ENCODE peak calls at places on chromosomes 5 and 9, in five cellular contexts. One of them, this sample, is unnamed.
A peak's percentile ranks its signal among the peaks of the same experiment; 100 is the strongest.

GRCh38 chr9:121889990-121890563 is 203.0 kb downstream of the TTLL11 start:
- DNase-seq in sigmoid colon: no peak
- DNase-seq in spleen: no peak
- DNase-seq in esophagus squamous epithelium: no peak
- DNase-seq in transverse colon: no peak
- DNase-seq in this sample: no peak

GRCh38 chr5:175652741-175653663 is 4.9 kb upstream of the HRH2 start:
- DNase-seq in esophagus squamous epithelium: no peak
- DNase-seq in sigmoid colon: no peak
- DNase-seq in transverse colon: peak; percentile 15
- DNase-seq in spleen: no peak
- DNase-seq in this sample: peak; percentile 69

GRCh38 chr5:131384616-131385214 is 120.9 kb downstream of the CDC42SE2 start:
- DNase-seq in spleen: no peak
- DNase-seq in esophagus squamous epithelium: no peak
- DNase-seq in sigmoid colon: no peak
- DNase-seq in transverse colon: no peak
- DNase-seq in this sample: no peak

GRCh38 chr5:111775224-111775623 is 18.2 kb upstream of the NREP start:
- DNase-seq in spleen: no peak
- DNase-seq in esophagus squamous epithelium: no peak
- DNase-seq in transverse colon: no peak
- DNase-seq in sigmoid colon: no peak
- DNase-seq in this sample: no peak

GRCh38 chr9:77210116-77210515 is 32.8 kb downstream of the VPS13A start:
- DNase-seq in esophagus squamous epithelium: no peak
- DNase-seq in spleen: no peak
- DNase-seq in sigmoid colon: no peak
- DNase-seq in transverse colon: no peak
- DNase-seq in this sample: no peak

GRCh38 chr5:116942622-116943021 is 368.0 kb upstream of the SEMA6A start:
- DNase-seq in transverse colon: no peak
- DNase-seq in sigmoid colon: no peak
- DNase-seq in esophagus squamous epithelium: no peak
- DNase-seq in spleen: no peak
- DNase-seq in this sample: no peak

GRCh38 chr5:127909821-127910220 is 173.7 kb upstream of the SLC12A2 start:
- DNase-seq in esophagus squamous epithelium: no peak
- DNase-seq in sigmoid colon: no peak
- DNase-seq in spleen: no peak
- DNase-seq in transverse colon: no peak
- DNase-seq in this sample: no peak

GRCh38 chr5:30106596-30106995 is 1086.9 kb upstream of the CDH6 start:
- DNase-seq in spleen: no peak
- DNase-seq in transverse colon: no peak
- DNase-seq in sigmoid colon: no peak
- DNase-seq in esophagus squamous epithelium: no peak
- DNase-seq in this sample: no peak

GRCh38 chr5:34817558-34818351 is 21.2 kb upstream of the TTC23L start:
- DNase-seq in esophagus squamous epithelium: no peak
- DNase-seq in transverse colon: no peak
- DNase-seq in sigmoid colon: no peak
- DNase-seq in spleen: no peak
- DNase-seq in this sample: no peak

GRCh38 chr5:111197523-111197922 is 26.7 kb upstream of the CAMK4 start:
- DNase-seq in sigmoid colon: no peak
- DNase-seq in esophagus squamous epithelium: no peak
- DNase-seq in spleen: no peak
- DNase-seq in transverse colon: no peak
- DNase-seq in this sample: no peak

GRCh38 chr5:91384671-91385430 is 1.7 kb upstream of the ARRDC3 start:
- DNase-seq in sigmoid colon: no peak
- DNase-seq in transverse colon: peak; percentile 50
- DNase-seq in spleen: no peak
- DNase-seq in esophagus squamous epithelium: no peak
- DNase-seq in this sample: peak; percentile 57
- H3K4me3 ChIP-seq in sigmoid colon: no peak overlapping the region
- H3K4me3 ChIP-seq in transverse colon: peak overlapping the region; percentile 92
- H3K4me3 ChIP-seq in spleen: no peak overlapping the region
- H3K4me3 ChIP-seq in esophagus squamous epithelium: peak overlapping the region; percentile 84
- H3K4me3 ChIP-seq in this sample: no peak overlapping the region

DNA sequence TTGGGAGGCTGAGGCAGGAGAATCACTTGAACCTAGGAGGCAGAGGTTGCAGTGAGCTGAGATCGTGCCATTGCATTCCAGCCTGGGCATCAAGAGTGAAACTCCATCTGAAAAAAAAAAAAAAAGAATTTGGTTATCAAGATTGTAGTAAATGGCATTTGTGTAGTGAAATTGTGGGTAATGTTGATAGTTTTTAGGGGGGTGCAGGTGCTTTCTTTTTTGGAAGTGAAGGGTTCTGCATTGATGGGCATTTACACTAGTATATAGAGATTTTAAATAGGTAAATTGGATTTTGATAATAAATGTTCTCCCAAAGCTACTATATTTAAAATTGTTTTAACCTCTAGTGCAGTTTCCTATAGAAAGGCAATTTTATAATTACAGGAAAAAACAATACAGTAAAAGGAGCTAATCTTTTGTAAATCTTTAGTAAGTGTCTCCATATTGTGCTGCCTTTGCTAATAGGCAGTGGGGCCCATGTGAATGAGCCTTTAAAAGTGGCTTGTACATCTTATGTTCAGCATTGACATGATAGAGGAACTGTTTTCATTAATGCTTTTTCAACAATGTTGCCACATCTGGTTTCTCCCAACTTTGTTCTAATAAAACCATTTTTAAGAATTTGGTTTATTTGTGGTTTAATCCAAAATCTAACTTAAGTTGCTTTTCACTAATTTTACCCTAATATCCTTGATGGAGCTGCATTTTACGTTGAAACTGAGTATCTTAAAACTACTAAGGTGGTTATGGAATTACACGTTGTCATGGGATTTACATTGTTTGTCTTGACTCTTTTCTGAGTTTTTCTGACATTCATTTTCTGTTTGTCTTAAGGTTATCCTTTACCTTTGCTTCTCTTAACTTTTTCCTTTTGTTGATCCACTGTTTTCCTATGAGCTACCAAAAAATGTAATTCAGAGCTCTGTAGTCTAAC is 11.1 kb downstream of the MATR3 start:
- DNase-seq in esophagus squamous epithelium: no peak
- DNase-seq in transverse colon: no peak
- DNase-seq in spleen: no peak
- DNase-seq in sigmoid colon: no peak
- DNase-seq in this sample: no peak
- H3K4me1 ChIP-seq in esophagus squamous epithelium: peaks cover 100% of the 10 kb centered on the region
- H3K4me1 ChIP-seq in transverse colon: peaks cover 47% of the 10 kb centered on the region
- H3K4me1 ChIP-seq in spleen: peaks cover 100% of the 10 kb centered on the region
- H3K4me1 ChIP-seq in sigmoid colon: no peaks in the 10 kb centered on the region
- H3K4me1 ChIP-seq in this sample: peaks cover 8% of the 10 kb centered on the region

DNA sequence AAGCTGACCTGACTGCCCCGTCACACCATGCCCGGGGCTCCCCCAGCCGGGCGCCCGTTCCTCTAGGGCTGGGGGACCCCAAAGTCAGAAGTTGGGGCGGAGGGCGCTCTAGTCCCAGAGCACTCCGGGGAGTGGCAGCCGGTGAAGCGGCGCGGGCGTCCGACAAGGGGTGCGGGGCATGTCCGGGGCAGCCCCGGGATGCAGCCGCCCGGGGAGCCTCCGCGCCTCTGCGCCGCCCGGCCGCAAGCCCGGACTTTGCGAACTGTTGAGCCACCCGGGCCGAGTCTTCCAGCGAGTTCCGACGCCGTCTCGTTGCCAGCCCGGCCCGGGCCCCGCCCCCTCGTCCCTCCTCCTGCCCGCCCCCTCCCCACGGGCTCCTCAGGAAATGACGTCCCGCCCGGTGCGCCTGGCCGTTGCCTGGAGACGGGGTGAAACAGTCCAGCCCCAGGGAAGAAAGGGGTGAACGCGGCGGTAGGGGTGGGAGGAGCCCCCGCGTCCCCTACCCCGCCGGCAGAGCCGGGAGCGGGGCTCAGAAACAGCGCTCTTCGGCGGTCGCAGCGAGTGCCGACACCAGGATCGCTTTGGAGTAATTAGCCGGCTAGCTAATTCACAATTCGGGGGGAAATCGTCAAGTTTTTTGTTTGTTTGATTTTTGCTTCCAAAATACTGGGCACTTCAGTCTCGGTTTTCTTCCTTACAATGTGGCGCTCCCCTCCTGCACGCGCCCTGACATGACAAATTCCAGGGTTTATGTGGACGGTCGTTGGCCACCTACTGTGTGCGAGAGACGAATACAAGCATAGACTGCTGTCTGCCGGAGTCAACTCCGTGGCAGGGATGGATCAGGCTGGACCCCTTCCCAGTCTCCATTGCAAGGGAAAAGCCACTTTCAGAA is at the start of gene WHRN:
- DNase-seq in sigmoid colon: peak; percentile 98
- DNase-seq in esophagus squamous epithelium: peak; percentile 55
- DNase-seq in transverse colon: peak; percentile 95
- DNase-seq in spleen: peak; percentile 97
- DNase-seq in this sample: peak; percentile 95
- TF ChIP-seq POLR2A in sigmoid colon: peak; percentile 38
- TF ChIP-seq POLR2A in esophagus squamous epithelium: no peak
- TF ChIP-seq POLR2A in transverse colon: peak; percentile 68
- TF ChIP-seq POLR2A in spleen: no peak
- TF ChIP-seq POLR2A in this sample: peak; percentile 76

GRCh38 chr9:117080996-117081395 is 333.9 kb downstream of the ASTN2 start:
- DNase-seq in sigmoid colon: no peak
- DNase-seq in transverse colon: no peak
- DNase-seq in spleen: no peak
- DNase-seq in esophagus squamous epithelium: no peak
- DNase-seq in this sample: no peak
- H3K4me3 ChIP-seq in sigmoid colon: no peak overlapping the region
- H3K4me3 ChIP-seq in transverse colon: no peak overlapping the region
- H3K4me3 ChIP-seq in spleen: no peak overlapping the region
- H3K4me3 ChIP-seq in esophagus squamous epithelium: no peak overlapping the region
- H3K4me3 ChIP-seq in this sample: no peak overlapping the region

GRCh38 chr9:16726718-16727451 is 143.6 kb downstream of the BNC2 start:
- DNase-seq in esophagus squamous epithelium: no peak
- DNase-seq in spleen: peak; percentile 78
- DNase-seq in transverse colon: peak; percentile 66
- DNase-seq in sigmoid colon: peak; percentile 95
- DNase-seq in this sample: peak; percentile 75
- H3K4me1 ChIP-seq in esophagus squamous epithelium: peaks cover 64% of the 10 kb centered on the region
- H3K4me1 ChIP-seq in spleen: peaks cover 14% of the 10 kb centered on the region
- H3K4me1 ChIP-seq in transverse colon: no peaks in the 10 kb centered on the region
- H3K4me1 ChIP-seq in sigmoid colon: no peaks in the 10 kb centered on the region
- H3K4me1 ChIP-seq in this sample: no peaks in the 10 kb centered on the region

GRCh38 chr5:79236970-79237734 is 1.2 kb downstream of the JMY start:
- DNase-seq in spleen: peak; percentile 85
- DNase-seq in esophagus squamous epithelium: no peak
- DNase-seq in transverse colon: peak; percentile 44
- DNase-seq in sigmoid colon: peak; percentile 72
- DNase-seq in this sample: peak; percentile 69

GRCh38 chr5:79236364-79236969 is 536 bp downstream of the JMY start:
- DNase-seq in transverse colon: no peak
- DNase-seq in sigmoid colon: peak; percentile 67
- DNase-seq in esophagus squamous epithelium: no peak
- DNase-seq in spleen: no peak
- DNase-seq in this sample: no peak

GRCh38 chr5:79235222-79235577 is 731 bp upstream of the JMY start:
- DNase-seq in esophagus squamous epithelium: no peak
- DNase-seq in transverse colon: no peak
- DNase-seq in sigmoid colon: no peak
- DNase-seq in spleen: no peak
- DNase-seq in this sample: no peak

GRCh38 chr5:79237735-79238560 is 2.0 kb downstream of the JMY start:
- DNase-seq in spleen: no peak
- DNase-seq in transverse colon: no peak
- DNase-seq in esophagus squamous epithelium: no peak
- DNase-seq in sigmoid colon: no peak
- DNase-seq in this sample: no peak

DNA sequence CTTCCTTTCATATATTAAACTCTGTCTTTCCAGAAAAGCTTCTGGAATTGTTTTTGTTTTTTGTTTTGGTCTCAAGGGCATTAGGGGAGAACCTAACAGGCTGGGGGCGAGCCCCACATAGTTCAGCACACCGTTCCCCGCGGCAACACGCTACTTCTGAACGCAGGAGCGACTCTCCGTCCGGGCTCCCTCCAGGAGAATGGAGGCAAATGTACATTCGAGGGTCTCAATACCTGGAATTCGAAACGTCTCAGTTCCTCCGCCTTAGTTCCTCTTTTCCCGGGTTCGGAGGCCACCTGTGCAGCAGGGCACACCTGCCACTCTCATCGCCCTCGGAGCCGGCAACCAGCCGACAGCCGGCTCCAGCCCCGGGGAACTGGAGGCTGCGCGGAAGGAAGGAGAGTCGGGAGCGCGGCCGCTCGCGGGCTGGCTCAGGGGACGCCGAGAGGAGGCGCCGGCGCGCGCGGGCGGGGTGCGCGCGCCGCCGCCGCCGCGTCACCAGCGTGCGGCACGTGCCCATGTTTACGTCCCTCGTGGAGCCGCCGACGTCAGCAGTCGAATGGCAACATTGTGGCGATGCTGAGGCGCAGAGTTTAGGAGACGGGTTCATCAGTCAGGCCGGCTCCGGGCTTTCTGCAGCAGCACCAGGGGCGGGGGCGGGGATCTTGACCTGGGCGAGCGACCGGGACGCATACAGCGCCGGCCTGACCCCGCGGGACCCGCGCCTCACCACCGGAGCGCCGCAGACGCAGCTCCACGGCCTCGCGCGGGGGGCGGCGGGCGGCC is at the start of gene JMY:
- DNase-seq in esophagus squamous epithelium: peak; percentile 31
- DNase-seq in spleen: peak; percentile 94
- DNase-seq in sigmoid colon: peak; percentile 94
- DNase-seq in transverse colon: peak; percentile 90
- DNase-seq in this sample: peak; percentile 87
- TF ChIP-seq POLR2A in esophagus squamous epithelium: peak; percentile 29
- TF ChIP-seq POLR2A in spleen: peak; percentile 57
- TF ChIP-seq POLR2A in sigmoid colon: peak; percentile 42
- TF ChIP-seq POLR2A in transverse colon: peak; percentile 80
- TF ChIP-seq POLR2A in this sample: peak; percentile 78

This sample was measured in Peyer's patch.